ENCODE peak calls at places on chromosome 14, in seven cellular contexts. I, A, D, X, B, M and S are unnamed samples.

GRCh38 chr14:51931308-51931707 is 58.0 kb upstream of the RTRAF start:
- ATAC-seq in I (no peak), A (no peak), D (no peak), X (no peak), B (peak), M (no peak), S (no peak)

GRCh38 chr14:100434033-100434601 is 111.0 kb downstream of the SLC25A47 start:
- ATAC-seq in I (peak), A (no peak), D (no peak), X (no peak), B (no peak), M (peak), S (no peak)

GRCh38 chr14:100441271-100441947 is 118.3 kb downstream of the SLC25A47 start:
- ATAC-seq in I (peak), A (no peak), D (no peak), X (no peak), B (no peak), M (peak), S (no peak)

GRCh38 chr14:104843442-104844305 is 21.4 kb upstream of the CEP170B start:
- ATAC-seq in I (no peak), A (peak), D (no peak), X (peak), B (no peak), M (no peak), S (peak)

GRCh38 chr14:52472728-52473127 is 79.6 kb downstream of the TXNDC16 start:
- ATAC-seq in I (no peak), A (no peak), D (no peak), X (no peak), B (no peak), M (no peak), S (no peak)

GRCh38 chr14:64775081-64775777 is 71.0 kb downstream of the PLEKHG3 start:
- ATAC-seq in I (no peak), A (no peak), D (no peak), X (no peak), B (no peak), M (no peak), S (no peak)

GRCh38 chr14:64465856-64466554 is 706 bp downstream of the AKAP5 start:
- ATAC-seq in I (no peak), A (peak), D (no peak), X (peak), B (no peak), M (peak), S (peak)

GRCh38 chr14:32468955-32469354 is 139.9 kb downstream of the AKAP6 start:
- ATAC-seq in I (no peak), A (no peak), D (no peak), X (peak), B (no peak), M (no peak), S (peak)

GRCh38 chr14:65575389-65575788 is 162.9 kb downstream of the FUT8 start:
- ATAC-seq in I (no peak), A (no peak), D (no peak), X (no peak), B (no peak), M (no peak), S (no peak)

GRCh38 chr14:53840444-53840843 is 116.2 kb downstream of the BMP4 start:
- ATAC-seq in I (no peak), A (no peak), D (no peak), X (no peak), B (no peak), M (no peak), S (no peak)

GRCh38 chr14:59422069-59422881 is 42.9 kb downstream of the GPR135 start:
- ATAC-seq in I (peak), A (no peak), D (no peak), X (peak), B (no peak), M (peak), S (no peak)

GRCh38 chr14:77590845-77591506 is 25.5 kb downstream of the SPTLC2 start:
- ATAC-seq in I (peak), A (no peak), D (no peak), X (no peak), B (no peak), M (peak), S (no peak)

GRCh38 chr14:105102893-105103292 is 37.7 kb upstream of the GPR132 start:
- ATAC-seq in I (peak), A (no peak), D (no peak), X (no peak), B (peak), M (peak), S (no peak)

GRCh38 chr14:102655154-102655553 is 62.7 kb downstream of the RCOR1 start:
- ATAC-seq in I (no peak), A (no peak), D (no peak), X (no peak), B (no peak), M (no peak), S (no peak)

GRCh38 chr14:22313172-22313801 is 275.7 kb downstream of the DAD1 start:
- ATAC-seq in I (no peak), A (peak), D (no peak), X (no peak), B (no peak), M (no peak), S (no peak)

GRCh38 chr14:24145700-24146621 is at the start of gene PSME2:
- ATAC-seq in I (no peak), A (no peak), D (no peak), X (no peak), B (no peak), M (no peak), S (no peak)

GRCh38 chr14:101120636-101121398 is 217.3 kb upstream of the RTL1 start:
- ATAC-seq in I (peak), A (peak), D (no peak), X (peak), B (peak), M (no peak), S (peak)

GRCh38 chr14:64421166-64421565 is 33.0 kb downstream of the MTHFD1 start:
- ATAC-seq in I (no peak), A (no peak), D (no peak), X (no peak), B (no peak), M (no peak), S (no peak)

GRCh38 chr14:74952697-74953484 is 2.5 kb downstream of the PGF start:
- ATAC-seq in I (no peak), A (no peak), D (no peak), X (no peak), B (no peak), M (peak), S (no peak)

GRCh38 chr14:104331871-104332605 is 193.7 kb downstream of the KIF26A start:
- ATAC-seq in I (no peak), A (no peak), D (no peak), X (no peak), B (no peak), M (no peak), S (no peak)

GRCh38 chr14:101520621-101521305 is 40.5 kb upstream of the DIO3 start:
- ATAC-seq in I (no peak), A (no peak), D (no peak), X (peak), B (no peak), M (no peak), S (peak)

GRCh38 chr14:29169408-29169807 is 402.8 kb downstream of the FOXG1 start:
- ATAC-seq in I (no peak), A (no peak), D (no peak), X (no peak), B (no peak), M (no peak), S (no peak)

GRCh38 chr14:21090194-21090939 is 8.1 kb downstream of the ZNF219 start:
- ATAC-seq in I (no peak), A (peak), D (no peak), X (no peak), B (no peak), M (no peak), S (peak)

GRCh38 chr14:49687942-49688700 is at the start of gene POLE2:
- ATAC-seq in I (peak), A (peak), D (peak), X (peak), B (peak), M (peak), S (peak)

GRCh38 chr14:65483647-65484046 is 71.1 kb downstream of the FUT8 start:
- ATAC-seq in I (peak), A (no peak), D (no peak), X (no peak), B (peak), M (peak), S (no peak)

GRCh38 chr14:102229071-102229738 is 75.8 kb downstream of the MOK start:
- ATAC-seq in I (no peak), A (no peak), D (no peak), X (no peak), B (no peak), M (no peak), S (no peak)

GRCh38 chr14:59044707-59045106 is 143.8 kb upstream of the DAAM1 start:
- ATAC-seq in I (no peak), A (no peak), D (no peak), X (no peak), B (no peak), M (no peak), S (no peak)

GRCh38 chr14:29814153-29815057 is 113.2 kb downstream of the PRKD1 start:
- ATAC-seq in I (no peak), A (no peak), D (no peak), X (peak), B (no peak), M (no peak), S (no peak)

GRCh38 chr14:87994974-87995373 is 2.0 kb upstream of the GALC start:
- ATAC-seq in I (peak), A (no peak), D (peak), X (no peak), B (peak), M (peak), S (no peak)

GRCh38 chr14:89638888-89639287 is 221.9 kb upstream of the FOXN3 start:
- ATAC-seq in I (no peak), A (no peak), D (no peak), X (no peak), B (no peak), M (no peak), S (no peak)

GRCh38 chr14:22980672-22981089 is 1.7 kb downstream of the AJUBA start:
- ATAC-seq in I (no peak), A (peak), D (no peak), X (no peak), B (peak), M (no peak), S (peak)

GRCh38 chr14:97077253-97077653 is 280.1 kb downstream of the VRK1 start:
- ATAC-seq in I (peak), A (peak), D (peak), X (peak), B (peak), M (peak), S (peak)

GRCh38 chr14:29755311-29756052 is 172.2 kb downstream of the PRKD1 start:
- ATAC-seq in I (no peak), A (no peak), D (no peak), X (peak), B (no peak), M (no peak), S (no peak)